ENCODE peak calls at places on chromosome 15, in six cellular contexts. U is Kasumi-1, Z is C1 segment of cervical spinal cord, H is GM10248, M is fibroblast of mammary gland, R is H1. G is an unnamed sample.

GRCh38 chr15:24786347-24786746 is 110.8 kb downstream of the NPAP1 start:
- DNase-seq in Z (no peak), U (no peak), H (no peak), R (no peak), M (no peak), G (no peak)

GRCh38 chr15:80036067-80036466 is 23.4 kb upstream of the ZFAND6 start:
- DNase-seq in Z (no peak), H (no peak), U (no peak), R (no peak), M (no peak), G (no peak)

GRCh38 chr15:40452296-40453090 is 11.7 kb downstream of the BAHD1 start:
- DNase-seq in H (no peak), R (no peak), Z (no peak), M (no peak), U (no peak), G (no peak)

GRCh38 chr15:89003865-89004725 is 84.2 kb upstream of the ABHD2 start:
- DNase-seq in H (no peak), Z (no peak), R (no peak), M (peak; percentile 44), U (peak; percentile 25), G (no peak)

GRCh38 chr15:79307251-79307650 is 3.7 kb upstream of the TMED3 start:
- DNase-seq in H (no peak), U (no peak), Z (no peak), M (no peak), R (no peak), G (no peak)

GRCh38 chr15:49953421-49953820 is 165.6 kb downstream of the ATP8B4 start:
- DNase-seq in Z (no peak), H (no peak), M (no peak), U (no peak), R (no peak), G (no peak)

GRCh38 chr15:84829428-84829827 is 12.3 kb downstream of the ALPK3 start:
- DNase-seq in M (no peak), Z (no peak), H (no peak), U (no peak), R (no peak), G (no peak)

GRCh38 chr15:39578851-39579486 is 1.9 kb upstream of the THBS1 start:
- DNase-seq in Z (no peak), H (no peak), R (no peak), U (no peak), M (peak; percentile 13), G (no peak)

GRCh38 chr15:58590901-58591300 is 158.6 kb downstream of the ADAM10 start:
- DNase-seq in H (no peak), Z (no peak), U (no peak), M (no peak), R (no peak), G (no peak)

GRCh38 chr15:71730277-71731144 is 79.8 kb upstream of the NR2E3 start:
- DNase-seq in M (peak; percentile 79), Z (peak; percentile 3), H (peak; percentile 67), U (peak; percentile 67), R (no peak), G (peak; percentile 9)

GRCh38 chr15:40985541-40986330 is 32.5 kb downstream of the CHAC1 start:
- DNase-seq in R (no peak), H (no peak), M (peak; percentile 53), U (no peak), Z (no peak), G (no peak)

GRCh38 chr15:51332211-51333147 is 5.9 kb downstream of the CYP19A1 start:
- DNase-seq in Z (no peak), U (no peak), M (peak; percentile 64), R (no peak), H (no peak), G (no peak)

GRCh38 chr15:100918690-100919480 is at the start of gene LRRK1:
- DNase-seq in H (peak; percentile 65), Z (no peak), R (no peak), U (peak; percentile 46), M (peak; percentile 32), G (no peak)

GRCh38 chr15:68636256-68636655 is 57.5 kb downstream of the CORO2B start:
- DNase-seq in R (no peak), M (no peak), H (no peak), U (no peak), Z (no peak), G (no peak)

GRCh38 chr15:57867970-57868791 is 161.7 kb downstream of the POLR2M start:
- DNase-seq in H (no peak), M (no peak), R (no peak), Z (no peak), U (no peak), G (peak; percentile 47)

GRCh38 chr15:40413036-40413435 is 7.4 kb downstream of the IVD start:
- DNase-seq in M (no peak), U (no peak), R (no peak), Z (no peak), H (no peak), G (no peak)